ENCODE peak calls at places on chromosomes 2 and 18, in five cellular contexts. F is GM23338, W is stomach, V is lower lobe of right lung, B is left lung. E is an unnamed sample.

GRCh38 chr2:119574864-119575263 is 30.6 kb downstream of the CFAP221 start:
- DNase-seq in F (no peak), W (no peak), V (no peak), B (no peak), E (no peak)

GRCh38 chr18:11034816-11035215 is 114.6 kb downstream of the PIEZO2 start:
- DNase-seq in F (no peak), W (no peak), V (no peak), B (no peak), E (no peak)

GRCh38 chr2:23350026-23350791 is 34.8 kb upstream of the KLHL29 start:
- DNase-seq in F (no peak), W (no peak), V (no peak), B (no peak), E (no peak)

GRCh38 chr2:2719015-2719414 is 387.9 kb upstream of the MYT1L start:
- DNase-seq in F (no peak), W (no peak), V (no peak), B (no peak), E (no peak)

GRCh38 chr2:51866361-51866760 is 834.4 kb upstream of the NRXN1 start:
- DNase-seq in F (no peak), W (no peak), V (no peak), B (no peak), E (no peak)

GRCh38 chr2:32402087-32402486 is 45.3 kb downstream of the BIRC6 start:
- DNase-seq in F (no peak), W (no peak), V (no peak), B (no peak), E (no peak)

GRCh38 chr2:206250041-206250897 is 24.2 kb upstream of the ZDBF2 start:
- DNase-seq in F (peak), W (no peak), V (no peak), B (no peak), E (no peak)

GRCh38 chr18:34592961-34593382 is 117.1 kb upstream of the DTNA start:
- DNase-seq in F (peak), W (peak), V (peak), B (peak), E (no peak)

GRCh38 chr2:216302981-216303676 is 69.2 kb downstream of the MARCHF4 start:
- DNase-seq in F (no peak), W (no peak), V (no peak), B (no peak), E (no peak)

GRCh38 chr18:79227617-79228016 is 158.4 kb downstream of the ATP9B start:
- DNase-seq in F (no peak), W (no peak), V (no peak), B (no peak), E (no peak)

GRCh38 chr2:27739058-27739373 is 32.5 kb upstream of the MRPL33 start:
- DNase-seq in F (no peak), W (no peak), V (no peak), B (no peak), E (no peak)

GRCh38 chr2:223779877-223780276 is 57.5 kb downstream of the AP1S3 start:
- DNase-seq in F (peak), W (no peak), V (no peak), B (no peak), E (peak)

GRCh38 chr18:11004951-11005350 is 144.4 kb downstream of the PIEZO2 start:
- DNase-seq in F (no peak), W (no peak), V (no peak), B (no peak), E (no peak)

GRCh38 chr2:100017633-100018032 is 124.8 kb downstream of the AFF3 start:
- DNase-seq in F (no peak), W (no peak), V (no peak), B (no peak), E (no peak)

GRCh38 chr2:111701266-111701665 is 182.7 kb downstream of the ANAPC1 start:
- DNase-seq in F (no peak), W (no peak), V (no peak), B (no peak), E (no peak)

GRCh38 chr2:9207641-9208301 is 1.2 kb downstream of the ASAP2 start:
- DNase-seq in F (peak), W (peak), V (peak), B (peak), E (no peak)

GRCh38 chr2:117232305-117232704 is 582.2 kb upstream of the DDX18 start:
- DNase-seq in F (no peak), W (no peak), V (no peak), B (no peak), E (no peak)

GRCh38 chr2:220198911-220199310 is 571.5 kb downstream of the SLC4A3 start:
- DNase-seq in F (no peak), W (no peak), V (no peak), B (no peak), E (no peak)

GRCh38 chr2:73828818-73829570 is at the start of gene STAMBP:
- DNase-seq in F (peak), W (peak), V (peak), B (peak), E (peak)

GRCh38 chr2:102238039-102238756 is 51.4 kb downstream of the IL1RL2 start:
- DNase-seq in F (no peak), W (no peak), V (no peak), B (no peak), E (no peak)

GRCh38 chr2:97348265-97348664 is 235.3 kb downstream of the ANKRD36 start:
- DNase-seq in F (peak), W (no peak), V (no peak), B (peak), E (no peak)

GRCh38 chr18:66792466-66792865 is 188.6 kb upstream of the CDH19 start:
- DNase-seq in F (no peak), W (no peak), V (no peak), B (no peak), E (no peak)

GRCh38 chr18:2906522-2907458 is 60.0 kb downstream of the EMILIN2 start:
- DNase-seq in F (peak), W (no peak), V (peak), B (peak), E (no peak)

GRCh38 chr2:77161009-77161408 is 361.2 kb downstream of the LRRTM4 start:
- DNase-seq in F (no peak), W (no peak), V (no peak), B (no peak), E (no peak)

GRCh38 chr2:186559848-186560247 is 30.0 kb upstream of the ITGAV start:
- DNase-seq in F (no peak), W (no peak), V (no peak), B (no peak), E (no peak)

GRCh38 chr18:79682481-79682880 is 2.9 kb downstream of the CTDP1 start:
- DNase-seq in F (no peak), W (no peak), V (no peak), B (no peak), E (no peak)

GRCh38 chr2:219426534-219427136 is 8.0 kb upstream of the SPEG start:
- DNase-seq in F (no peak), W (no peak), V (no peak), B (no peak), E (no peak)

GRCh38 chr18:8752329-8752728 is 47.0 kb downstream of the MTCL1 start:
- DNase-seq in F (no peak), W (no peak), V (no peak), B (no peak), E (no peak)

GRCh38 chr18:38898167-38898566 is 1332.6 kb upstream of the CELF4 start:
- DNase-seq in F (peak), W (no peak), V (no peak), B (no peak), E (no peak)

GRCh38 chr2:8617590-8617989 is 64.3 kb upstream of the ID2 start:
- DNase-seq in F (no peak), W (no peak), V (no peak), B (no peak), E (no peak)

GRCh38 chr2:240604291-240604938 is 17.9 kb downstream of the CAPN10 start:
- DNase-seq in F (peak), W (peak), V (peak), B (peak), E (no peak)

GRCh38 chr2:11222845-11223244 is 67.6 kb downstream of the SLC66A3 start:
- DNase-seq in F (no peak), W (no peak), V (no peak), B (no peak), E (no peak)

GRCh38 chr2:86598966-86599365 is 24.7 kb downstream of the RNF103 start:
- DNase-seq in F (no peak), W (no peak), V (no peak), B (no peak), E (no peak)

GRCh38 chr18:54069729-54070128 is 154.7 kb downstream of the MBD2 start:
- DNase-seq in F (peak), W (no peak), V (no peak), B (no peak), E (peak)

GRCh38 chr2:234463626-234464290 is 33.1 kb downstream of the ARL4C start:
- DNase-seq in F (no peak), W (peak), V (no peak), B (no peak), E (no peak)

GRCh38 chr2:24866946-24867345 is 53.1 kb downstream of the ADCY3 start:
- DNase-seq in F (no peak), W (no peak), V (no peak), B (no peak), E (no peak)

GRCh38 chr2:13002536-13002935 is 285.8 kb downstream of the TRIB2 start:
- DNase-seq in F (no peak), W (no peak), V (no peak), B (no peak), E (no peak)

GRCh38 chr2:43212931-43213330 is 13.5 kb downstream of the ZFP36L2 start:
- DNase-seq in F (no peak), W (peak), V (peak), B (peak), E (no peak)

GRCh38 chr2:101340141-101340541 is 31.6 kb upstream of the RNF149 start:
- DNase-seq in F (peak), W (no peak), V (no peak), B (no peak), E (no peak)

GRCh38 chr2:222362336-222362735 is 62.0 kb upstream of the SGPP2 start:
- DNase-seq in F (no peak), W (no peak), V (no peak), B (no peak), E (no peak)
- H3K4me3 ChIP-seq in F (no peak), W (no peak), V (no peak), B (no peak), E (no peak)

DNA sequence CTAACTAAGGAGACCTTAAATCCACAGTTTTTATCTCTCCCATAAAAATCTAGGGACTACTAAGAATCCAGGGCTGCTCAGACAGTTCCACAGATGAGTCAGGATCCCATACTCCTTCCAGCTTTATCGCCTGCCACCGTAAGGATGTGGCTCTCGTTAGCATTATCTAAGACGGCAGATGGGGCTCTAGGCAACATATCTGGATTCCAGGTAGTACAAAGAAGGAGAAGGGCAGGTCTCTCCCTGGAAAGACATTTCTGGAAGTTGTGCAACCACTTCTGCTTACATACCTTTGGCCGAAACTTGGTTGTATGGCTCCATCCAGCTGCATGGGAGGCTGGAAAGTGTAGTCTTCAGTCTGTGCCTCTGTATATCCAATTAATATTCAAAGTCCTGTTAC is 149.4 kb downstream of the SP3 start:
- DNase-seq in F (no peak), W (no peak), V (no peak), B (no peak), E (no peak)
- H3K27ac ChIP-seq in F (no peak), W (no peak), V (no peak), B (no peak), E (no peak)

DNA sequence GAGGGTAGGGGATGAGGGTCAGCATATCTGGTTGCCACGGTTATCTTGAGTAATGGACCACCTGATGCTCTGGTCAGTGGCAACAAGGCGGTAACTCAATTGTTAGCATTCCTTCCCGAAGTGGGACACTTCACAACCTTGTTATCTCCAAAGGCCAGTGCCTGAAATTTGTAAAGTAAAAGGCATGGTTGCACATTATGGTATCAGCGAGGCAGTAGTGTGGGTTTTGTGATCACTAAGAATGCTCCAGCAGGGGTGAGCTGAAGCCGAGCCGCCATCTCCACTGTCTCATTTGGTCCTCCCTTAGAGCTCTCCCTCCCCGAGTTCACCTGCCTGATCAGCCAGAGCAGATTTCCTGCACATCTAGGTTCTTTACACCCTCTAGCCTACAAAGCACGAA is 50.5 kb upstream of the LGALSL start:
- DNase-seq in F (no peak), W (no peak), V (no peak), B (no peak), E (no peak)
- H3K4me3 ChIP-seq in F (peak), W (no peak), V (peak), B (no peak), E (no peak)

DNA sequence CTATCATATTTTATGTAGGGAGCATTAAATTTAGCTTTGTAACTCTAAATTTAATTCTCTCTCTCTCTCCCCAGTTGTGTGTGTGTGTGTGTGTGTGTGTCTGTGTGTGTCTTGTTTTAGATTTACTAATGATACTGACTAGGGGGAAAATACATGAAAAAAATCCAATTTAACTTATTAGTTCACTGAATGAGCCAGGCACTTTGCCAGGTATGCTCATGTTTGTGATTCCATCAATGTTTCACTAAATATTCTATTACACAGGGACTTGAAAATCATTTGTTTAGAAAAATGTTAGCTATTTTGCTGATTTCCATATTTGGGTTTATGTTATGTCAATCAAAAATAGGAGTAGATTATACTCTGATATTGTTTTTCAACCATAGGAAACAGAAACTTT is 203.7 kb upstream of the ZNF804A start:
- DNase-seq in F (no peak), W (no peak), V (no peak), B (no peak), E (no peak)
- H3K27ac ChIP-seq in F (no peak), W (no peak), V (no peak), B (no peak), E (no peak)

GRCh38 chr2:127400533-127400896 is 12.7 kb upstream of the MAP3K2 start:
- DNase-seq in F (no peak), W (no peak), V (peak), B (no peak), E (no peak)

GRCh38 chr2:127398239-127398590 is 10.4 kb upstream of the MAP3K2 start:
- DNase-seq in F (no peak), W (peak), V (peak), B (no peak), E (no peak)

GRCh38 chr2:127401757-127402695 is 14.3 kb upstream of the MAP3K2 start:
- DNase-seq in F (no peak), W (no peak), V (no peak), B (no peak), E (no peak)

GRCh38 chr2:127403460-127403859 is 14.8 kb upstream of the PROC start:
- DNase-seq in F (no peak), W (no peak), V (no peak), B (peak), E (no peak)

GRCh38 chr2:127400897-127401756 is 13.4 kb upstream of the MAP3K2 start:
- DNase-seq in F (peak), W (peak), V (peak), B (peak), E (no peak)
- H3K4me3 ChIP-seq in F (peak), W (no peak), V (peak), B (no peak), E (no peak)

DNA sequence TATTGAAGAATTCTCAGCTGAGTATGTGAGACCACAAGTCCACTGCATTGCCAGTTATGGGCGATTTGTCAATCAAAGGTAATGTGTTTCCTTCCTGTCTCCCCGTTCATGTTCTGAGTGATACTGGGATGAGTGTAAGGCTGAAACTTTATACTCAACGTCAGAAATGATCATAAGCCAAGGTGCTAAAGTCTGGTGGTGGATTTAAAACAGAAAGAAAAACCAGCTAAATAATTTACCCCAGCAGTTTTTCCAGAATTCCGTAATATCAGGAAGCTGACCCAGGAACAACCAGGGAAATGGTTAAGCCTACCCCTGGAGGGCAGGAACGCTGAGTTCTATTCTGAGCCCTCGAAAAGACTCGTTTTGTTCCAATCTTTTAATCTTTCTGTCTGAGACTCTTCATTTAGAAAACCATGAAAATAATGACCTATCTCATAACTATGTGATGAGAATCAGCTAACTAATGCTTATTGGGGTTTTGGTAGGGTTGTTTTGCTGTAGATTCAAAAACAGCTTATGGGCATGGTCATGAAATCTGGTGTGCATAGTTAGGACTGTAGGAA is 149.6 kb downstream of the LAMA3 start:
- DNase-seq in F (no peak), W (no peak), V (no peak), B (no peak), E (no peak)
- H3K27ac ChIP-seq in F (no peak), W (no peak), V (no peak), B (no peak), E (no peak)